ENCODE peak calls at places on chromosomes 11 and 22, in eight cellular contexts. G is T-helper 17 cell; V is thoracic aorta; P is DND-41; D is RWPE2; M is mucosa of descending colon; Z is ELF-1; H is stimulated activated CD4-positive, alpha-beta T cell treated with anti-CD3 and anti-CD28 coated beads, Interleukin-12 subunit alpha, Interleukin-12 subunit beta, amount 100 ng/mL, for 48 hours. O is an unnamed sample.
A peak's percentile ranks its signal among the peaks of the same experiment; 100 is the strongest.

GRCh38 chr11:121300313-121300971 is 7.9 kb downstream of the SC5D start:
- DNase-seq in G (no peak), V (no peak), P (no peak), D (no peak), M (no peak), Z (peak; percentile 46), H (no peak), O (no peak)

GRCh38 chr11:128503231-128503991 is 83.9 kb downstream of the ETS1 start:
- DNase-seq in G (no peak), V (no peak), P (no peak), D (no peak), M (no peak), Z (no peak), H (no peak), O (no peak)

GRCh38 chr11:69745201-69745600 is 29.9 kb downstream of the FGF4 start:
- DNase-seq in G (no peak), V (no peak), P (no peak), D (no peak), M (no peak), Z (peak; percentile 28), H (no peak), O (no peak)

GRCh38 chr22:49921508-49922278 is 3.3 kb downstream of the CRELD2 start:
- DNase-seq in G (no peak), V (no peak), P (no peak), D (peak; percentile 47), M (no peak), Z (no peak), H (no peak), O (no peak)

GRCh38 chr11:117978982-117979381 is 7.2 kb upstream of the IL10RA start:
- DNase-seq in G (no peak), V (no peak), P (no peak), D (no peak), M (no peak), Z (no peak), H (no peak), O (no peak)

GRCh38 chr11:107078375-107078774 is 60.1 kb upstream of the GUCY1A2 start:
- DNase-seq in G (no peak), V (no peak), P (no peak), D (no peak), M (no peak), Z (no peak), H (no peak), O (no peak)

GRCh38 chr11:9047986-9048522 is 43.3 kb downstream of the SCUBE2 start:
- DNase-seq in G (no peak), V (no peak), P (no peak), D (no peak), M (no peak), Z (no peak), H (no peak), O (no peak)

GRCh38 chr11:17230867-17231851 is 23.4 kb upstream of the PIK3C2A start:
- DNase-seq in G (no peak), V (no peak), P (peak; percentile 73), D (no peak), M (no peak), Z (no peak), H (peak; percentile 27), O (no peak)

GRCh38 chr11:75721852-75722668 is 4.4 kb downstream of the MOGAT2 start:
- DNase-seq in G (no peak), V (no peak), P (no peak), D (no peak), M (peak; percentile 70), Z (peak; percentile 84), H (no peak), O (no peak)

GRCh38 chr11:95778699-95779098 is 10.9 kb downstream of the FAM76B start:
- DNase-seq in G (no peak), V (no peak), P (no peak), D (no peak), M (no peak), Z (no peak), H (no peak), O (no peak)

GRCh38 chr22:24059121-24059520 is 48.0 kb downstream of the CABIN1 start:
- DNase-seq in G (no peak), V (peak; percentile 33), P (no peak), D (no peak), M (no peak), Z (no peak), H (no peak), O (no peak)

GRCh38 chr11:27385245-27385644 is 22.2 kb upstream of the CCDC34 start:
- DNase-seq in G (no peak), V (peak; percentile 14), P (no peak), D (no peak), M (no peak), Z (no peak), H (no peak), O (no peak)

GRCh38 chr11:26234451-26234850 is 97.5 kb upstream of the ANO3 start:
- DNase-seq in G (no peak), V (no peak), P (no peak), D (no peak), M (no peak), Z (no peak), H (no peak), O (no peak)

GRCh38 chr11:65381721-65382035 is 768 bp downstream of the SLC25A45 start:
- DNase-seq in G (no peak), V (no peak), P (no peak), D (no peak), M (no peak), Z (no peak), H (peak; percentile 29), O (peak; percentile 33)

GRCh38 chr11:12276356-12276755 is 101.0 kb upstream of the PARVA start:
- DNase-seq in G (no peak), V (no peak), P (no peak), D (no peak), M (no peak), Z (no peak), H (no peak), O (no peak)

GRCh38 chr11:59550842-59551650 is 39.7 kb downstream of the OR4D9 start:
- DNase-seq in G (peak; percentile 31), V (peak; percentile 64), P (peak; percentile 87), D (peak; percentile 72), M (peak; percentile 80), Z (peak; percentile 91), H (peak; percentile 80), O (peak; percentile 74)

GRCh38 chr11:110317516-110317932 is 21.1 kb upstream of the RDX start:
- DNase-seq in G (no peak), V (no peak), P (no peak), D (no peak), M (no peak), Z (no peak), H (no peak), O (no peak)

GRCh38 chr11:75597636-75598035 is 35.6 kb downstream of the SERPINH1 start:
- DNase-seq in G (no peak), V (no peak), P (no peak), D (no peak), M (peak; percentile 26), Z (peak; percentile 76), H (no peak), O (no peak)

GRCh38 chr11:44731685-44732411 is 5.1 kb downstream of the TSPAN18 start:
- DNase-seq in G (no peak), V (no peak), P (no peak), D (no peak), M (no peak), Z (peak; percentile 67), H (no peak), O (no peak)

GRCh38 chr11:94171693-94172440 is 43.2 kb downstream of the PANX1 start:
- DNase-seq in G (no peak), V (no peak), P (peak; percentile 43), D (no peak), M (peak; percentile 81), Z (peak; percentile 73), H (peak; percentile 12), O (peak; percentile 32)

GRCh38 chr11:65430406-65431217 is 8.0 kb downstream of the NEAT1 start:
- DNase-seq in G (no peak), V (no peak), P (no peak), D (no peak), M (no peak), Z (no peak), H (no peak), O (peak; percentile 6)

GRCh38 chr22:37492428-37493344 is 6.5 kb upstream of the MFNG start:
- DNase-seq in G (no peak), V (no peak), P (peak; percentile 37), D (no peak), M (peak; percentile 54), Z (peak; percentile 72), H (peak; percentile 45), O (peak; percentile 27)

GRCh38 chr11:76025068-76025467 is 181.2 kb downstream of the WNT11 start:
- DNase-seq in G (no peak), V (no peak), P (no peak), D (no peak), M (no peak), Z (no peak), H (no peak), O (no peak)

GRCh38 chr11:45355706-45356041 is 69.5 kb upstream of the SYT13 start:
- DNase-seq in G (no peak), V (no peak), P (no peak), D (no peak), M (no peak), Z (no peak), H (no peak), O (no peak)

GRCh38 chr11:78140392-78141077 is 1.1 kb upstream of the ALG8 start:
- DNase-seq in G (no peak), V (no peak), P (peak; percentile 19), D (no peak), M (no peak), Z (no peak), H (no peak), O (no peak)

GRCh38 chr11:77590194-77590591 is 440 bp downstream of the AQP11 start:
- DNase-seq in G (no peak), V (no peak), P (no peak), D (no peak), M (peak; percentile 60), Z (peak; percentile 72), H (no peak), O (peak; percentile 18)

GRCh38 chr11:33772300-33772699 is 2.0 kb downstream of the FBXO3 start:
- DNase-seq in G (no peak), V (no peak), P (no peak), D (no peak), M (no peak), Z (no peak), H (no peak), O (no peak)